ENCODE peak calls at places on chromosomes 1 and 21, in four cellular contexts. E is K562, P is suprapubic skin, Q is sigmoid colon. U is an unnamed sample.

GRCh38 chr1:188228623-188229022 is 1399.9 kb downstream of the PLA2G4A start:
- DNase-seq in E (no peak), P (no peak), Q (no peak), U (no peak)

GRCh38 chr21:44444286-44444931 is 10.9 kb upstream of the LRRC3 start:
- DNase-seq in E (peak; percentile 44), P (no peak), Q (peak; percentile 57), U (no peak)

GRCh38 chr1:228515200-228515834 is 28.1 kb downstream of the RNF187 start:
- DNase-seq in E (peak; percentile 76), P (no peak), Q (no peak), U (no peak)

GRCh38 chr1:234887026-234887910 is 241.4 kb downstream of the TOMM20 start:
- DNase-seq in E (no peak), P (no peak), Q (peak; percentile 86), U (no peak)

GRCh38 chr1:91818713-91818975 is 67.3 kb downstream of the TGFBR3 start:
- DNase-seq in E (no peak), P (no peak), Q (no peak), U (no peak)

GRCh38 chr1:107572674-107573205 is 392.2 kb downstream of the VAV3 start:
- DNase-seq in E (no peak), P (no peak), Q (peak; percentile 72), U (no peak)

GRCh38 chr1:22508991-22509390 is 54.3 kb upstream of the EPHA8 start:
- DNase-seq in E (no peak), P (no peak), Q (no peak), U (no peak)

GRCh38 chr1:42765832-42766722 is 751 bp downstream of the P3H1 start:
- DNase-seq in E (peak; percentile 44), P (no peak), Q (peak; percentile 77), U (no peak)

GRCh38 chr1:212261361-212261929 is 23.8 kb upstream of the PPP2R5A start:
- DNase-seq in E (peak; percentile 47), P (no peak), Q (no peak), U (no peak)

GRCh38 chr1:236802264-236802663 is 7.2 kb downstream of the MTR start:
- DNase-seq in E (no peak), P (no peak), Q (no peak), U (no peak)

GRCh38 chr1:155715777-155716176 is 26.9 kb downstream of the DAP3 start:
- DNase-seq in E (no peak), P (no peak), Q (no peak), U (no peak)

GRCh38 chr1:43414634-43415223 is 25.0 kb downstream of the SZT2 start:
- DNase-seq in E (peak; percentile 89), P (no peak), Q (no peak), U (no peak)

GRCh38 chr1:154856544-154856943 is 13.5 kb downstream of the KCNN3 start:
- DNase-seq in E (no peak), P (no peak), Q (no peak), U (no peak)

GRCh38 chr1:92655197-92655801 is 129.6 kb downstream of the EVI5 start:
- DNase-seq in E (no peak), P (no peak), Q (no peak), U (no peak)

GRCh38 chr1:70331962-70332361 is 22.6 kb downstream of the ANKRD13C start:
- DNase-seq in E (no peak), P (no peak), Q (no peak), U (no peak)

DNA sequence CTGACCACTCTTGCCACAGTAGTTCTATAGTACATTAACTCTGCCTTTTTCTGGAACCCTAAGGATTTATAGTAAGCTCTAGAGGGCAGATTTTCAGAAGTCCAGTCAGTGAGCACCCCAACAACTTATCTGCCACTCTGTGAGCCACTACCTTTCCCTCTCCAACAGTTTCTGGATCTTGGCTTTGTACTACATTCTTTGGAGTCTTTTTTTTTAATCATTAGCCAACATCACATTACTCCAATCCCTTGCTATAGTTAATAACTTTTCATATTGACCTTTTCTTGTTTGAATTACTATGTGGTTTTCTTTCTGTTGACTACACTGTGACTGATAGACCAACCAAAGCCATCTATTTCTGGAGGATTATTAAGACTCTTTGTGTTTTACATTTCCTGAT is 1596.7 kb upstream of the PRMT6 start:
- DNase-seq in E (no peak), P (no peak), Q (no peak), U (no peak)
- TF ChIP-seq POLR2A in E (no peak), P (no peak), Q (no peak), U (no peak)

GRCh38 chr1:59328353-59328752 is 31.5 kb downstream of the FGGY start:
- DNase-seq in E (no peak), P (no peak), Q (no peak), U (no peak)
- H3K36me3 ChIP-seq in E (no peaks in the 10 kb centered on the region), P (no peaks in the 10 kb centered on the region), Q (no peaks in the 10 kb centered on the region), U (no peaks in the 10 kb centered on the region)

GRCh38 chr1:64004451-64004850 is 199.0 kb upstream of the UBE2U start:
- DNase-seq in E (no peak), P (no peak), Q (no peak), U (no peak)
- H3K4me1 ChIP-seq in E (no peaks in the 10 kb centered on the region), P (peaks cover 12% of the 10 kb centered on the region), Q (no peaks in the 10 kb centered on the region), U (peaks cover 6% of the 10 kb centered on the region)

GRCh38 chr1:32198237-32199042 is 2.0 kb upstream of the CCDC28B start:
- DNase-seq in E (no peak), P (no peak), Q (no peak), U (no peak)

GRCh38 chr1:32195531-32195930 is 4.9 kb upstream of the CCDC28B start:
- DNase-seq in E (no peak), P (no peak), Q (no peak), U (no peak)

GRCh38 chr1:32197837-32198236 is 2.6 kb upstream of the CCDC28B start:
- DNase-seq in E (no peak), P (no peak), Q (no peak), U (no peak)

GRCh38 chr1:32195972-32196823 is 4.2 kb upstream of the CCDC28B start:
- DNase-seq in E (no peak), P (no peak), Q (no peak), U (no peak)

DNA sequence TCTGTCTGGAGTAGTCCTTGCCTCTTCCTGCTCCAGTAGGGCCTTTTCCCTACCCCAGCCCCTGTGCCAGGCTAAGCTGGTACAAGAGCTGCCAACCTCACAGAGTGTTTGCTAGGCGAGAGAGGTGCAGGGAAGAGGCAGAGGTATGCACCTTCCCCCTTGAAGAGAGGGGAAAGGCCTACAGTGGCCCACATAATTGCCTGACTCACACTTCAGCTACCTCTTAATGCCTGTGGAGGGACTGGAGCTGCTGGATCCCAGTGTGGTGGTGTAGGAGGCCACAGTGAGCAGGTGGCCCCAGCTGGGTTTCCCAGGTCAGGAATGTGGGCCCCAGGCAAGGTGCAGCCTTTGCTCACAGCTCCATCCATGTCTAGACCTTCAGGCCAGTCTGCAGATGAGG is 3.3 kb upstream of the CCDC28B start:
- DNase-seq in E (no peak), P (no peak), Q (no peak), U (no peak)
- TF ChIP-seq POLR2A in E (peak; percentile 44), P (no peak), Q (no peak), U (no peak)

GRCh38 chr1:206062464-206062863 is 9.5 kb downstream of the RHEX start:
- DNase-seq in E (no peak), P (no peak), Q (no peak), U (no peak)
- H3K36me3 ChIP-seq in E (no peaks in the 10 kb centered on the region), P (no peaks in the 10 kb centered on the region), Q (no peaks in the 10 kb centered on the region), U (no peaks in the 10 kb centered on the region)

DNA sequence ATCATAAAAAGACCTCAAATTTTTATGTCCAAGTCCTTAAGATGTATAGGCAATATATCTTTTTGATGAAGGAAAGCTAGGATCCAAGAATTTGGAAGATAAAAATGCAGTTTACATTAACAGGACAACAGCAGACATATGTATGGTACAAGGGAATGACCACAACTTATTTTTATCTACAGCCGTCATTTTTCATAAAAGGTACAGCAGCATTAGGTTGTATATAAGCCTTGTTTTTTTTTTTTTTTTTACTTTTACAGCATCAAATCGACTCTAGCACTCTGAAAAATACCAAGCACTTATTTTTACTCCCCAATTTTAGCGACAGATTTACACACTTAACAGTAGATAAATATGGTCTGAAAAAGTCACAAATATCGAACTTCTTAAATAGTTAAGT is 1.3 kb downstream of the SRSF10 start:
- DNase-seq in E (no peak), P (no peak), Q (no peak), U (no peak)
- H3K4me1 ChIP-seq in E (peaks cover 12% of the 10 kb centered on the region), P (peaks cover 61% of the 10 kb centered on the region), Q (peaks cover 43% of the 10 kb centered on the region), U (peaks cover 61% of the 10 kb centered on the region)

GRCh38 chr21:38965910-38966504 is 160.3 kb downstream of the ETS2 start:
- DNase-seq in E (peak; percentile 75), P (no peak), Q (no peak), U (no peak)
- TF ChIP-seq POLR2A in E (no peak), P (no peak), Q (no peak), U (no peak)

DNA sequence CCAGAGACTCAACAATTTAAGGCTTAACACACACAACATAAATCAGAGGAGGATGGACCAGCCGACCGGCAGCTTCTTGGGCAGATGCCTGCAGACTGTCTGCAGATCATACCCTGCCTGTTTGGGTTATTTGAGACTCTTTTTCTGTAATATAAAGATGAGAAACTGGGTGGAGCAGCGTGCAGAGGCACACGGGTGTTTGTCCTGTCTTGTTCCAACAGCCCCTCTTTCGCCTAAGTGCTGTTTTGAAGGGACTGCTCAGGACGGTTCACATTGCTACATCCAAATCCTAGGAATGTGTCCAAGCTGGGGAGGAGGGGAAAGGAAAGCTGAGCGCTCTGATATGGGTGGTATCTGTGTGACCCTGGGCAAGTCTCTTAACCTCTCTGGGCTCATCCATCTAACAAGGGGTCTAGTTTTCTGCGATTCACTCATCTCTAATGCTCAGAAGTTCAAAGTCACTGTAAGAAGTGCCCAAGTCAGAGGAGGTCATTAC is 149.9 kb downstream of the CLIC6 start:
- DNase-seq in E (no peak), P (no peak), Q (no peak), U (no peak)
- H3K36me3 ChIP-seq in E (peaks cover 82% of the 10 kb centered on the region), P (peaks cover 14% of the 10 kb centered on the region), Q (no peaks in the 10 kb centered on the region), U (no peaks in the 10 kb centered on the region)

GRCh38 chr1:17575786-17576584 is 36.5 kb downstream of the ARHGEF10L start:
- DNase-seq in E (no peak), P (no peak), Q (no peak), U (no peak)
- H3K4me1 ChIP-seq in E (no peaks in the 10 kb centered on the region), P (peaks cover 48% of the 10 kb centered on the region), Q (peaks cover 56% of the 10 kb centered on the region), U (peaks cover 93% of the 10 kb centered on the region)

U was measured in esophagus muscularis mucosa.